ENCODE peak calls at places on chromosome 17, in six cellular contexts. F is H9, A is GF-D8, S is cardiac fibroblast, O is NCI-H1092, P is OCI-M1. R is an unnamed sample.

GRCh38 chr17:5485270-5486205 is at the start of gene DERL2:
- DNase-seq in F (no peak), A (no peak), S (peak), O (no peak), P (no peak), R (no peak)

GRCh38 chr17:66548659-66549311 is 246.4 kb downstream of the PRKCA start:
- DNase-seq in F (no peak), A (no peak), S (no peak), O (no peak), P (no peak), R (no peak)

GRCh38 chr17:47324224-47325020 is 667 bp downstream of the EFCAB13 start:
- DNase-seq in F (peak), A (peak), S (peak), O (peak), P (peak), R (peak)

GRCh38 chr17:46035112-46035818 is 36.2 kb downstream of the STH start:
- DNase-seq in F (no peak), A (no peak), S (no peak), O (no peak), P (no peak), R (no peak)

GRCh38 chr17:46726106-46726670 is 92.3 kb downstream of the WNT3 start:
- DNase-seq in F (no peak), A (no peak), S (peak), O (no peak), P (peak), R (no peak)

GRCh38 chr17:7992516-7992915 is 9.9 kb upstream of the GUCY2D start:
- DNase-seq in F (no peak), A (no peak), S (no peak), O (no peak), P (no peak), R (no peak)

GRCh38 chr17:77042688-77043330 is 98.0 kb upstream of the SEC14L1 start:
- DNase-seq in F (no peak), A (no peak), S (no peak), O (peak), P (no peak), R (no peak)

GRCh38 chr17:80352991-80353665 is 61.8 kb upstream of the ENDOV start:
- DNase-seq in F (no peak), A (no peak), S (no peak), O (no peak), P (no peak), R (no peak)

GRCh38 chr17:61926831-61927210 is 961 bp downstream of the INTS2 start:
- DNase-seq in F (no peak), A (no peak), S (peak), O (no peak), P (no peak), R (no peak)

GRCh38 chr17:65198653-65199382 is 61.6 kb downstream of the RGS9 start:
- DNase-seq in F (no peak), A (peak), S (peak), O (peak), P (peak), R (peak)

GRCh38 chr17:72407336-72408121 is 286.7 kb downstream of the SOX9 start:
- DNase-seq in F (peak), A (no peak), S (peak), O (peak), P (no peak), R (peak)

GRCh38 chr17:66407864-66408263 is 105.5 kb downstream of the PRKCA start:
- DNase-seq in F (no peak), A (no peak), S (no peak), O (no peak), P (no peak), R (no peak)

GRCh38 chr17:73710095-73710592 is 65.9 kb upstream of the SDK2 start:
- DNase-seq in F (peak), A (no peak), S (peak), O (peak), P (peak), R (no peak)

GRCh38 chr17:51391992-51392654 is 131.8 kb downstream of the UTP18 start:
- DNase-seq in F (peak), A (no peak), S (no peak), O (no peak), P (no peak), R (no peak)

GRCh38 chr17:15261063-15261817 is 3.9 kb downstream of the PMP22 start:
- DNase-seq in F (peak), A (no peak), S (peak), O (no peak), P (peak), R (no peak)

GRCh38 chr17:30334421-30334820 is 564 bp upstream of the TMIGD1 start:
- DNase-seq in F (no peak), A (no peak), S (no peak), O (no peak), P (no peak), R (no peak)

GRCh38 chr17:14119546-14119945 is 50.2 kb downstream of the COX10 start:
- DNase-seq in F (no peak), A (no peak), S (no peak), O (no peak), P (no peak), R (no peak)

GRCh38 chr17:43905400-43905984 is 1.8 kb downstream of the MPP2 start:
- DNase-seq in F (peak), A (no peak), S (no peak), O (no peak), P (no peak), R (no peak)

GRCh38 chr17:63826468-63827001 is 696 bp upstream of the PSMC5 start:
- DNase-seq in F (no peak), A (no peak), S (peak), O (no peak), P (no peak), R (no peak)

GRCh38 chr17:37671813-37672544 is 28.7 kb upstream of the DDX52 start:
- DNase-seq in F (no peak), A (no peak), S (peak), O (peak), P (no peak), R (peak)

R was measured in NCI-H2029 treated with DMSO at 0.1 percent for 48 hours.